ENCODE peak calls at places on chromosomes 11 and 22, in six cellular contexts. R is neural progenitor cell, Z is HCT116, W is MM.1S, J is hepatocyte, H is PC-3. M is an unnamed sample.

GRCh38 chr11:107301886-107302285 is 155.7 kb downstream of the CWF19L2 start:
- DNase-seq in H (peak; percentile 60), R (no peak), Z (no peak), J (no peak), W (no peak), M (no peak)

GRCh38 chr22:25898707-25899365 is 156.8 kb downstream of the MYO18B start:
- DNase-seq in H (no peak), R (peak; percentile 64), W (no peak), Z (peak; percentile 8), J (peak; percentile 14), M (no peak)

GRCh38 chr11:37630866-37631265 is 1032.8 kb upstream of the RAG2 start:
- DNase-seq in R (no peak), W (no peak), J (no peak), H (no peak), Z (no peak), M (no peak)

GRCh38 chr11:42066113-42066512 is 606.7 kb upstream of the LRRC4C start:
- DNase-seq in J (no peak), H (peak; percentile 39), R (no peak), W (no peak), Z (no peak), M (peak; percentile 6)

GRCh38 chr11:62854013-62854824 is 14.8 kb upstream of the WDR74 start:
- DNase-seq in H (no peak), W (no peak), Z (no peak), J (no peak), R (no peak), M (no peak)

GRCh38 chr11:119807841-119808240 is 78.8 kb upstream of the NECTIN1 start:
- DNase-seq in H (no peak), J (no peak), R (no peak), W (no peak), Z (no peak), M (no peak)

GRCh38 chr22:25569983-25570382 is 5.5 kb downstream of the GRK3 start:
- DNase-seq in J (no peak), Z (no peak), W (no peak), R (no peak), H (no peak), M (no peak)

GRCh38 chr11:497565-498296 is 9.3 kb downstream of the RNH1 start:
- DNase-seq in W (no peak), Z (no peak), H (no peak), J (no peak), R (no peak), M (no peak)

GRCh38 chr11:71140206-71140919 is 112.0 kb downstream of the SHANK2 start:
- DNase-seq in H (no peak), W (no peak), J (no peak), R (no peak), Z (no peak), M (no peak)

GRCh38 chr11:97990162-97990920 is 1030.4 kb upstream of the CNTN5 start:
- DNase-seq in W (no peak), H (peak; percentile 11), Z (no peak), R (no peak), J (no peak), M (no peak)

GRCh38 chr11:16902182-16902581 is 112.0 kb downstream of the PLEKHA7 start:
- DNase-seq in Z (peak; percentile 48), H (peak; percentile 77), J (no peak), W (no peak), R (no peak), M (no peak)

GRCh38 chr11:72676874-72677341 is 2.7 kb upstream of the PDE2A start:
- DNase-seq in R (peak; percentile 95), H (peak; percentile 46), Z (no peak), W (peak; percentile 38), J (peak; percentile 86), M (peak; percentile 73)

GRCh38 chr11:113417428-113417827 is 29.8 kb downstream of the ANKK1 start:
- DNase-seq in H (no peak), R (no peak), Z (no peak), J (no peak), W (peak; percentile 94), M (no peak)

GRCh38 chr11:3077846-3078440 is 20.7 kb upstream of the CARS1 start:
- DNase-seq in J (no peak), R (no peak), Z (no peak), H (no peak), W (no peak), M (no peak)

GRCh38 chr22:30288414-30289125 is 735 bp downstream of the CASTOR1 start:
- DNase-seq in H (no peak), J (no peak), Z (no peak), R (peak; percentile 24), W (no peak), M (no peak)

GRCh38 chr11:128859563-128860441 is 7.3 kb downstream of the KCNJ1 start:
- DNase-seq in W (peak; percentile 85), R (peak; percentile 87), Z (peak; percentile 68), J (peak; percentile 84), H (peak; percentile 73), M (peak; percentile 59)

GRCh38 chr11:44837650-44838049 is 110.9 kb downstream of the TSPAN18 start:
- DNase-seq in R (no peak), H (peak; percentile 30), Z (no peak), W (no peak), J (no peak), M (peak; percentile 59)

GRCh38 chr11:6824461-6824860 is 21.0 kb upstream of the OR10A5 start:
- DNase-seq in R (no peak), H (no peak), J (no peak), W (no peak), Z (no peak), M (no peak)

GRCh38 chr11:125069796-125070195 is 6.7 kb downstream of the SLC37A2 start:
- DNase-seq in W (no peak), Z (no peak), R (no peak), J (no peak), H (peak; percentile 66), M (peak; percentile 50)

GRCh38 chr22:45455621-45456020 is 42.1 kb downstream of the RIBC2 start:
- DNase-seq in J (no peak), R (no peak), Z (no peak), W (no peak), H (no peak), M (no peak)

GRCh38 chr11:82718307-82718706 is 15.4 kb downstream of the FAM181B start:
- DNase-seq in Z (peak; percentile 19), W (peak; percentile 61), J (peak; percentile 78), R (peak; percentile 80), H (peak; percentile 76), M (peak; percentile 82)

GRCh38 chr11:575324-575995 is 810 bp upstream of the PHRF1 start:
- DNase-seq in R (peak; percentile 96), H (peak; percentile 59), W (no peak), Z (peak; percentile 24), J (no peak), M (peak; percentile 80)

GRCh38 chr11:123238297-123238696 is 43.2 kb upstream of the CLMP start:
- DNase-seq in H (no peak), Z (no peak), R (no peak), J (peak; percentile 41), W (no peak), M (peak; percentile 90)

GRCh38 chr11:133778161-133778560 is 67.2 kb downstream of the SPATA19 start:
- DNase-seq in W (no peak), J (no peak), R (no peak), Z (no peak), H (no peak), M (no peak)

GRCh38 chr11:2704356-2704755 is 4.6 kb upstream of the KCNQ1OT1 start:
- DNase-seq in H (no peak), J (no peak), Z (no peak), R (no peak), W (no peak), M (no peak)

GRCh38 chr22:44100411-44100810 is 76.3 kb downstream of the PARVB start:
- DNase-seq in J (no peak), H (no peak), W (no peak), Z (no peak), R (no peak), M (no peak)

GRCh38 chr22:33785283-33785991 is 134.8 kb downstream of the LARGE1 start:
- DNase-seq in W (peak; percentile 35), Z (no peak), R (no peak), J (no peak), H (peak; percentile 17), M (peak; percentile 96)

GRCh38 chr11:84817998-84818397 is 809.1 kb downstream of the DLG2 start:
- DNase-seq in R (no peak), H (peak; percentile 97), W (no peak), Z (no peak), J (no peak), M (peak; percentile 79)

GRCh38 chr11:131658414-131658813 is 288.0 kb downstream of the NTM start:
- DNase-seq in W (no peak), J (no peak), H (no peak), R (no peak), Z (no peak), M (no peak)

GRCh38 chr22:22916215-22916951 is 28.8 kb downstream of the IGLL5 start:
- DNase-seq in Z (no peak), H (no peak), R (no peak), W (no peak), J (no peak), M (no peak)

DNA sequence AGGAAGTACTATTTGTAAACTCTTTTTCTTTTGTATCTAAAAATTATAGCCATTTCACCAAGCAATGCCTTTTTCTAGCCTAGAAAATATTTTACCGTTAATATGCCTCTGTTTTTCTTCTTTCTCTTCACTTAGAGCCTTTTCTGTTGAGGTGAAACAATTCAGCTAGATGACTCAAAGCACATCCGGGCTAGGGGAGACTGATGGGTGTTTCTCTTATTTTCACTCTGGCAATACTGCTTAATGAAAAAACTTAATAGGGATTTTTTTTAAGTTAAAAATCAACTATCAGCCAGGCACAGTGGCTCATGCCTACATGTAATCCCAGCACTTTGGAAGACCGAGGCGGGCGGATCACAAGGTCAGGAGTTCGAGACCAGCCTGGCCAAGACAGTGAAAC is 93.3 kb downstream of the SGSM3 start:
- DNase-seq in R (no peak), Z (no peak), W (no peak), J (no peak), H (no peak), M (no peak)
- TF ChIP-seq EZH2phosphoT487 in R (no peak), Z (no peak), W (no peak), J (no peak), H (no peak), M (no peak)

GRCh38 chr22:49717322-49717919 is 110.3 kb downstream of the BRD1 start:
- DNase-seq in R (peak; percentile 48), H (no peak), W (no peak), J (no peak), Z (no peak), M (no peak)
- TF ChIP-seq EZH2 in R (no peak), H (no peak), W (no peak), J (no peak), Z (no peak), M (no peak)

GRCh38 chr22:49371325-49372110 is 456.2 kb downstream of the BRD1 start:
- DNase-seq in Z (no peak), R (no peak), H (no peak), W (no peak), J (no peak), M (no peak)
- H3K9me3 ChIP-seq in Z (no peaks in the 10 kb centered on the region), R (no peaks in the 10 kb centered on the region), H (no peaks in the 10 kb centered on the region), W (no peaks in the 10 kb centered on the region), J (no peaks in the 10 kb centered on the region), M (no peaks in the 10 kb centered on the region)

DNA sequence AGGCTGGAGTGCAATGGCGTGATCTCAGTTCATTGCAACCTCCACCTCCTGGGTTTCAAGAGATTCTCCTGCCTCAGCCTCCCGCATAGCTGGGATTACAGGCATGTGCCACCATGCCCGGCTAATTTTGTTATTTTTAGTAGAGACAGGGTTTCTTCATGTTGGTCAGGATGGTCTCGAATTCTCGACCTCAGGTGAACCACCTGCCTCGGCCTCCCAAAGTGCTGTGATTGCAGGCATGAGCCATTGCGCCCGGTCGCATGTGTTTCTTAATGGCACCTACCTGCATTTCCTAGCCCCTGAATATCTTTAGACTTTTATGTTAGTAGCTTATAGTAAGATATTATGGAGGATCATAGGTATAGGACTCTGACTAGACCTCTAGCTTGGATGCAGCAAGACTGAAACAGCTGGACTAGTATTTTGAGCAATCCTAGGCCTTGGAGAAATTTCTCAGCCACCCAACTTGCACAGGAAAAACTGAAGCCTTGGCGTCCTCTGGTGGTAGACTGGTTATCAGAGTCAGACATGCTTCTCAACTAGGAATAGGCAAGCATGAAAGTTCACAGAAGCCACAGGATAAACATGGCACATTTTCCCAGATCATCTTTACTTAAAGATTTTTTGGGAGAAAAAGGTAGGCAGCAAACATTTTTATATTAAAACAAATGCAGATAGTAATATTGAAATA is 22.7 kb upstream of the C1QTNF4 start:
- DNase-seq in W (peak; percentile 43), J (peak; percentile 52), H (peak; percentile 46), R (peak; percentile 60), Z (peak; percentile 21), M (peak; percentile 87)
- TF ChIP-seq EZH2phosphoT487 in W (no peak), J (no peak), H (no peak), R (no peak), Z (no peak), M (no peak)